ENCODE peak calls at places on chromosomes 11 and 22, in nine cellular contexts. Q, R, H, B, F, P, O, G and T are unnamed samples.
A peak's percentile ranks its signal among the peaks of the same experiment; 100 is the strongest.

GRCh38 chr22:36292823-36293530 is 40.0 kb downstream of the APOL1 start:
- DNase-seq in H (no peak), B (no peak), R (no peak), F (no peak), G (no peak), O (no peak), Q (no peak), P (no peak), T (no peak)

GRCh38 chr22:49994361-49995058 is 18.1 kb downstream of the IL17REL start:
- DNase-seq in F (no peak), G (no peak), O (no peak), R (no peak), P (no peak), B (no peak), Q (no peak), H (no peak), T (no peak)

GRCh38 chr22:46185263-46185662 is 34.9 kb downstream of the PPARA start:
- DNase-seq in O (no peak), F (no peak), H (no peak), Q (no peak), B (no peak), G (no peak), P (no peak), R (no peak), T (no peak)

GRCh38 chr11:86574493-86575207 is 97.8 kb downstream of the ME3 start:
- DNase-seq in F (no peak), R (no peak), O (no peak), P (peak; percentile 53), B (peak; percentile 33), G (no peak), Q (peak; percentile 39), H (no peak), T (no peak)

GRCh38 chr11:57116654-57117053 is 65.1 kb upstream of the LRRC55 start:
- DNase-seq in G (peak; percentile 31), Q (no peak), O (no peak), H (peak; percentile 58), P (peak; percentile 30), R (no peak), B (peak; percentile 69), F (peak; percentile 29), T (peak; percentile 48)

GRCh38 chr11:17179972-17180371 is 27.8 kb downstream of the PIK3C2A start:
- DNase-seq in G (no peak), B (peak; percentile 45), R (no peak), H (no peak), O (no peak), F (no peak), P (no peak), Q (no peak), T (no peak)

GRCh38 chr11:44427432-44427831 is 117.5 kb upstream of the ALX4 start:
- DNase-seq in F (no peak), B (peak; percentile 2), Q (no peak), H (no peak), R (peak; percentile 16), P (no peak), G (peak; percentile 30), O (no peak), T (no peak)

GRCh38 chr11:107576497-107577086 is 11.1 kb upstream of the ALKBH8 start:
- DNase-seq in P (no peak), H (peak; percentile 75), R (no peak), O (no peak), G (peak; percentile 55), B (peak; percentile 87), Q (no peak), F (peak; percentile 67), T (peak; percentile 52)

GRCh38 chr11:117179048-117179999 is 781 bp downstream of the SIDT2 start:
- DNase-seq in F (peak; percentile 52), G (peak; percentile 69), B (peak; percentile 25), P (no peak), H (peak; percentile 65), O (peak; percentile 40), Q (no peak), R (no peak), T (peak; percentile 59)

GRCh38 chr11:64650923-64651523 is 60.0 kb downstream of the SLC22A12 start:
- DNase-seq in R (no peak), B (peak; percentile 40), H (peak; percentile 20), G (peak; percentile 23), O (no peak), P (peak; percentile 18), Q (no peak), F (no peak), T (peak; percentile 35)

GRCh38 chr22:30325065-30325720 is 1.5 kb downstream of the TBC1D10A start:
- DNase-seq in G (no peak), B (peak; percentile 67), P (peak; percentile 79), Q (peak; percentile 76), R (no peak), H (peak; percentile 83), F (peak; percentile 59), O (peak; percentile 41), T (no peak)

GRCh38 chr11:121391914-121392313 is 60.2 kb upstream of the SORL1 start:
- DNase-seq in Q (peak; percentile 57), H (peak; percentile 42), F (peak; percentile 38), B (peak; percentile 95), G (no peak), O (peak; percentile 50), R (no peak), P (no peak), T (no peak)

GRCh38 chr22:42074153-42074750 is at the start of gene PHETA2:
- DNase-seq in O (peak; percentile 61), F (peak; percentile 45), P (peak; percentile 31), G (no peak), R (no peak), B (no peak), H (peak; percentile 34), Q (no peak), T (peak; percentile 54)

GRCh38 chr11:120146413-120147093 is 8.6 kb upstream of the TRIM29 start:
- DNase-seq in Q (no peak), F (no peak), B (no peak), G (no peak), P (no peak), H (no peak), R (no peak), O (no peak), T (no peak)

GRCh38 chr22:45042263-45042662 is 32.5 kb upstream of the PHF21B start:
- DNase-seq in O (no peak), P (no peak), Q (no peak), B (no peak), H (no peak), G (no peak), R (no peak), F (no peak), T (no peak)

GRCh38 chr22:16603448-16603768 is 10.8 kb upstream of the CCT8L2 start:
- DNase-seq in O (no peak), G (no peak), B (no peak), F (no peak), H (no peak), P (no peak), R (no peak), Q (no peak), T (no peak)

GRCh38 chr22:16601437-16602223 is 9.0 kb upstream of the CCT8L2 start:
- DNase-seq in Q (no peak), G (peak; percentile 74), B (no peak), H (peak; percentile 15), F (peak; percentile 22), P (no peak), O (no peak), R (no peak), T (no peak)
- H3K4me3 ChIP-seq in Q (peak overlapping the region; percentile 42), G (peak overlapping the region; percentile 81), B (no peak overlapping the region), H (peak overlapping the region; percentile 63), F (peak overlapping the region; percentile 38), P (no peak overlapping the region), O (no peak overlapping the region), R (peak overlapping the region; percentile 10), T (no peak overlapping the region)

GRCh38 chr11:83025267-83025704 is 46.4 kb downstream of the RAB30 start:
- DNase-seq in O (no peak), F (no peak), R (no peak), H (no peak), B (peak; percentile 38), P (peak; percentile 29), Q (no peak), G (no peak), T (no peak)
- TF ChIP-seq CTCF in O (no peak), F (no peak), R (no peak), H (no peak), B (no peak), P (no peak), Q (no peak), G (no peak), T (no peak)

GRCh38 chr22:22246706-22247105 is 2.1 kb downstream of the VPREB1 start:
- DNase-seq in H (no peak), R (no peak), Q (no peak), B (no peak), F (no peak), G (no peak), O (no peak), P (no peak), T (no peak)
- H3K4me3 ChIP-seq in H (no peak overlapping the region), R (no peak overlapping the region), Q (no peak overlapping the region), B (no peak overlapping the region), F (no peak overlapping the region), G (no peak overlapping the region), O (no peak overlapping the region), P (no peak overlapping the region), T (no peak overlapping the region)

GRCh38 chr11:75563978-75564552 is 2.0 kb downstream of the SERPINH1 start:
- DNase-seq in F (peak; percentile 44), O (peak; percentile 69), P (peak; percentile 92), H (peak; percentile 89), G (no peak), B (no peak), R (no peak), Q (no peak), T (no peak)
- TF ChIP-seq CTCF in F (peak; percentile 33), O (peak; percentile 30), P (peak; percentile 65), H (peak; percentile 76), G (no peak), B (no peak), R (no peak), Q (peak; percentile 50), T (no peak)

GRCh38 chr22:21013742-21014201 is 1.2 kb upstream of the P2RX6 start:
- DNase-seq in O (no peak), Q (no peak), B (no peak), G (no peak), F (no peak), P (no peak), H (no peak), R (no peak), T (no peak)
- H3K4me3 ChIP-seq in O (peak overlapping the region; percentile 20), Q (peak overlapping the region; percentile 31), B (no peak overlapping the region), G (peak overlapping the region; percentile 23), F (peak overlapping the region; percentile 8), P (peak overlapping the region; percentile 59), H (peak overlapping the region; percentile 67), R (peak overlapping the region; percentile 25), T (peak overlapping the region; percentile 40)